ENCODE peak calls at places on chromosomes 11 and 22, in six cellular contexts. S is OCI-M1, W is GM23248, I is LoVo, E is endothelial cell, M is M059J. D is an unnamed sample.

GRCh38 chr11:68216171-68216938 is 3.3 kb upstream of the KMT5B start:
- DNase-seq in E (no peak), S (no peak), I (no peak), W (no peak), M (peak), D (no peak)

GRCh38 chr11:29844701-29845379 is 172.0 kb downstream of the KCNA4 start:
- DNase-seq in S (no peak), W (no peak), E (no peak), I (no peak), M (no peak), D (no peak)

GRCh38 chr11:77698896-77699295 is 61.3 kb upstream of the CLNS1A start:
- DNase-seq in W (no peak), M (no peak), E (no peak), S (no peak), I (no peak), D (no peak)

GRCh38 chr11:3123761-3124733 is 41.1 kb downstream of the OSBPL5 start:
- DNase-seq in M (peak), S (peak), E (no peak), W (peak), I (peak), D (no peak)

GRCh38 chr11:113397212-113397611 is 9.6 kb downstream of the ANKK1 start:
- DNase-seq in W (no peak), M (no peak), I (no peak), S (no peak), E (no peak), D (no peak)

GRCh38 chr11:46248270-46249102 is 29.0 kb upstream of the CREB3L1 start:
- DNase-seq in S (peak), I (peak), E (no peak), W (peak), M (peak), D (no peak)

GRCh38 chr11:109939176-109939810 is 153.9 kb upstream of the ZC3H12C start:
- DNase-seq in S (peak), E (peak), M (peak), W (peak), I (peak), D (peak)

GRCh38 chr11:31477528-31478255 is 31.7 kb downstream of the IMMP1L start:
- DNase-seq in M (no peak), E (no peak), I (no peak), W (no peak), S (no peak), D (no peak)

GRCh38 chr11:124123587-124123986 is 8.3 kb downstream of the VWA5A start:
- DNase-seq in W (no peak), M (no peak), I (no peak), E (no peak), S (no peak), D (peak)

GRCh38 chr11:70608568-70609314 is 210.4 kb downstream of the CTTN start:
- DNase-seq in I (no peak), E (no peak), M (no peak), W (peak), S (no peak), D (no peak)

GRCh38 chr11:96863520-96863919 is 473.7 kb downstream of the JRKL start:
- DNase-seq in W (no peak), S (no peak), M (peak), E (no peak), I (no peak), D (no peak)

GRCh38 chr22:43210631-43211515 is 23.9 kb upstream of the TTLL12 start:
- DNase-seq in S (no peak), M (no peak), I (no peak), W (no peak), E (no peak), D (no peak)

GRCh38 chr22:42492323-42492690 is 27.3 kb downstream of the RRP7A start:
- DNase-seq in S (no peak), W (no peak), E (no peak), M (no peak), I (no peak), D (no peak)

GRCh38 chr11:110297082-110297725 is 790 bp upstream of the RDX start:
- DNase-seq in S (peak), W (peak), E (no peak), M (peak), I (no peak), D (no peak)

GRCh38 chr11:58506935-58507334 is 970 bp downstream of the OR5B21 start:
- DNase-seq in S (no peak), M (no peak), E (no peak), W (no peak), I (no peak), D (no peak)

GRCh38 chr22:41801147-41801819 is 804 bp downstream of the CCDC134 start:
- DNase-seq in I (no peak), E (no peak), M (no peak), S (no peak), W (no peak), D (no peak)

GRCh38 chr11:30984442-30984816 is 385.1 kb downstream of the DCDC1 start:
- DNase-seq in E (no peak), M (peak), W (peak), S (no peak), I (no peak), D (no peak)